ENCODE peak calls at places on chromosomes 6 and 20, in seven cellular contexts. W, K, B, R, H, Z and G are unnamed samples.

GRCh38 chr6:76418657-76419217 is 346.3 kb upstream of the IMPG1 start:
- DNase-seq in W (no peak), K (no peak), B (no peak), R (no peak), H (no peak), Z (no peak), G (no peak)

GRCh38 chr6:159761135-159761872 is 541 bp upstream of the ACAT2 start:
- DNase-seq in W (peak), K (peak), B (peak), R (peak), H (peak), Z (no peak), G (peak)

GRCh38 chr20:46073443-46073842 is 16.3 kb downstream of the NCOA5 start:
- DNase-seq in W (no peak), K (no peak), B (peak), R (no peak), H (no peak), Z (no peak), G (no peak)

GRCh38 chr6:147382945-147383554 is 125.4 kb upstream of the SAMD5 start:
- DNase-seq in W (no peak), K (peak), B (peak), R (no peak), H (no peak), Z (no peak), G (peak)

GRCh38 chr6:111888928-111889696 is 15.9 kb upstream of the FYN start:
- DNase-seq in W (peak), K (no peak), B (no peak), R (peak), H (no peak), Z (peak), G (peak)

GRCh38 chr6:5761370-5761769 is 245.4 kb downstream of the NRN1 start:
- DNase-seq in W (no peak), K (no peak), B (no peak), R (no peak), H (no peak), Z (no peak), G (no peak)

GRCh38 chr20:33127422-33128097 is 40.4 kb upstream of the BPIFA2 start:
- DNase-seq in W (no peak), K (no peak), B (peak), R (no peak), H (no peak), Z (no peak), G (no peak)

GRCh38 chr20:34637245-34638185 is 39.4 kb downstream of the PIGU start:
- DNase-seq in W (no peak), K (no peak), B (peak), R (peak), H (no peak), Z (no peak), G (no peak)

GRCh38 chr6:147642458-147642857 is 134.0 kb downstream of the SAMD5 start:
- DNase-seq in W (no peak), K (no peak), B (no peak), R (no peak), H (no peak), Z (no peak), G (peak)

GRCh38 chr6:170135461-170135820 is 155.4 kb downstream of the DLL1 start:
- DNase-seq in W (no peak), K (no peak), B (no peak), R (no peak), H (peak), Z (no peak), G (no peak)

GRCh38 chr20:8601542-8601912 is 467.4 kb upstream of the PLCB4 start:
- DNase-seq in W (no peak), K (no peak), B (peak), R (no peak), H (no peak), Z (no peak), G (peak)

GRCh38 chr6:23003671-23004598 is 434.6 kb downstream of the HDGFL1 start:
- DNase-seq in W (no peak), K (no peak), B (no peak), R (peak), H (no peak), Z (no peak), G (peak)

GRCh38 chr6:21026576-21027273 is 492.5 kb downstream of the CDKAL1 start:
- DNase-seq in W (no peak), K (no peak), B (peak), R (no peak), H (no peak), Z (no peak), G (no peak)

GRCh38 chr20:18632196-18632789 is 44.4 kb downstream of the DTD1 start:
- DNase-seq in W (peak), K (peak), B (peak), R (peak), H (peak), Z (peak), G (peak)

GRCh38 chr6:4170297-4170696 is 34.9 kb upstream of the ECI2 start:
- DNase-seq in W (no peak), K (no peak), B (no peak), R (no peak), H (no peak), Z (no peak), G (no peak)

GRCh38 chr6:28474441-28475219 is 31.3 kb upstream of the ZSCAN23 start:
- DNase-seq in W (no peak), K (no peak), B (peak), R (no peak), H (no peak), Z (no peak), G (peak)

GRCh38 chr6:151385177-151385576 is 6.2 kb downstream of the ZBTB2 start:
- DNase-seq in W (no peak), K (peak), B (no peak), R (no peak), H (no peak), Z (no peak), G (no peak)

GRCh38 chr6:10451828-10452509 is 37.1 kb upstream of the TFAP2A start:
- DNase-seq in W (no peak), K (no peak), B (peak), R (peak), H (no peak), Z (no peak), G (peak)

GRCh38 chr6:31822038-31822821 is 5.3 kb upstream of the HSPA1B start:
- DNase-seq in W (peak), K (peak), B (peak), R (peak), H (peak), Z (peak), G (peak)

GRCh38 chr6:50817638-50817950 is 1.1 kb upstream of the TFAP2B start:
- DNase-seq in W (no peak), K (no peak), B (no peak), R (no peak), H (no peak), Z (no peak), G (no peak)

GRCh38 chr6:50815436-50816114 is 3.1 kb upstream of the TFAP2B start:
- DNase-seq in W (no peak), K (peak), B (peak), R (no peak), H (no peak), Z (no peak), G (peak)

GRCh38 chr6:50816947-50817637 is 1.6 kb upstream of the TFAP2B start:
- DNase-seq in W (no peak), K (no peak), B (no peak), R (no peak), H (no peak), Z (no peak), G (no peak)

GRCh38 chr6:50818673-50819072 is at the start of gene TFAP2B:
- DNase-seq in W (no peak), K (no peak), B (no peak), R (no peak), H (no peak), Z (no peak), G (no peak)

GRCh38 chr6:50816115-50816675 is 2.5 kb upstream of the TFAP2B start:
- DNase-seq in W (peak), K (peak), B (peak), R (peak), H (peak), Z (peak), G (peak)
- H3K4me3 ChIP-seq in W (peak), K (peak), B (peak), R (peak), H (no peak), Z (peak), G (peak)

DNA sequence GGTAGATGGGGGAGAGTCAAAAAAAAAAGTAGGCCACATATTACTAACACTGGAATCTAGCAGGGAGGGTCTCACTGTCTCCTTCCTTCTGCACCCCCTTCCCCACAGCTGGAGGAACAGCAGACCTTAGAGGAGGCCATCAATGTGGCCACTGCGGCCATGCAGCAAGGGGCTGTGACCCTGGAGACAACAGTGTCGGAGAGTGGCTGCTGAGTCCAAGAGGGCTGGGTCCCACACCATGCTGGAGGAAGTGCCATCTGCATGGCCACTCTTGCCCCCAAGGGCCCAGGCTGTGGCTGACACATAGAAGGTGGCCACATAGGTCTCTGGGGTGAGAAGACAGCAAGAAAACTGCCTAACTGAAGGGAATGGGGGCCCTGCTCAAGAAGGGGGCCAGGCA is 2.6 kb upstream of the DEF6 start:
- DNase-seq in W (no peak), K (no peak), B (no peak), R (no peak), H (no peak), Z (no peak), G (no peak)
- H3K4me3 ChIP-seq in W (no peak), K (no peak), B (no peak), R (no peak), H (no peak), Z (no peak), G (no peak)

GRCh38 chr6:12007915-12008286 is 4.2 kb upstream of the HIVEP1 start:
- DNase-seq in W (no peak), K (peak), B (peak), R (no peak), H (no peak), Z (no peak), G (no peak)
- H3K4me3 ChIP-seq in W (peak), K (peak), B (peak), R (peak), H (no peak), Z (peak), G (peak)

DNA sequence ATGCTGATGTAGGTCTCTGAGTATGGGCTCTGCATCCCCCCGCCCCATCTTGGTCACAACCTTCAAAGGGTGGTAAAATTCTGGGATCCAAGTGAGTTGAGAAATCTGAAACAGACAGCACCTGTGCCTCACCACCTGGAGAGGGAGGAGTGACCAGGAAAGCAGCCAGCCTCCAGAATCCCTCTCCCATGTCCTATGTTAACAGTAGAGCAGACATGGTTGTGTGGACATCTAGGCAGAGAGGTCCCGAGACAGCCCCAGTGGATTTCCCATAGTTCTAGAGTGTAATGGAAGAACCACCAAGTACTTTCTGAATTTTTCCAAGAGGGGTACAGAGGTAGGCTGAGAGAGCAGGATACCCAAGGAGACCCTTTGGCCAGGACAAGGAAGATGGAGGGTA is 103.7 kb upstream of the ENPP5 start:
- DNase-seq in W (no peak), K (no peak), B (no peak), R (no peak), H (no peak), Z (no peak), G (no peak)
- H3K4me3 ChIP-seq in W (no peak), K (no peak), B (no peak), R (no peak), H (no peak), Z (no peak), G (no peak)

DNA sequence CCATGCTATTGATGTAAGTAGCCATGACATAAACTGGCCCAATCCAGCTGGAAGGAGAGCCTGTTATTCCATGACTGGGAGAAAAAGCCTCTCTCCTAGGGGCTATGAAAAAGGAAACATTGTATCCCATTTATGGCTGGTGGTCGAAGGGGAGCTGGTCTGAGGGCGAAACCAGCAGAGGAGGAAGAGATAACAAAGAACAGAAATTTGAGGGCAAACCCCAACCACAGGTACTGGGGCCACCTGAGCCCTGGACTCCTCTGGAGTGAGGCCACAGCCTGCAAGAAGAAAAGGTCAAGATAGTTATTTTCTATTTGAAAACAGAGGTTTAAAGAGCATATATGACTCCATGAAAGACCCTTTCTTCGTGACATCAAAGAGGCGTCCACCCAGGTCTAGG is 129.5 kb upstream of the CD93 start:
- DNase-seq in W (no peak), K (no peak), B (no peak), R (no peak), H (no peak), Z (no peak), G (no peak)
- H3K4me3 ChIP-seq in W (no peak), K (no peak), B (no peak), R (no peak), H (no peak), Z (no peak), G (no peak)

DNA sequence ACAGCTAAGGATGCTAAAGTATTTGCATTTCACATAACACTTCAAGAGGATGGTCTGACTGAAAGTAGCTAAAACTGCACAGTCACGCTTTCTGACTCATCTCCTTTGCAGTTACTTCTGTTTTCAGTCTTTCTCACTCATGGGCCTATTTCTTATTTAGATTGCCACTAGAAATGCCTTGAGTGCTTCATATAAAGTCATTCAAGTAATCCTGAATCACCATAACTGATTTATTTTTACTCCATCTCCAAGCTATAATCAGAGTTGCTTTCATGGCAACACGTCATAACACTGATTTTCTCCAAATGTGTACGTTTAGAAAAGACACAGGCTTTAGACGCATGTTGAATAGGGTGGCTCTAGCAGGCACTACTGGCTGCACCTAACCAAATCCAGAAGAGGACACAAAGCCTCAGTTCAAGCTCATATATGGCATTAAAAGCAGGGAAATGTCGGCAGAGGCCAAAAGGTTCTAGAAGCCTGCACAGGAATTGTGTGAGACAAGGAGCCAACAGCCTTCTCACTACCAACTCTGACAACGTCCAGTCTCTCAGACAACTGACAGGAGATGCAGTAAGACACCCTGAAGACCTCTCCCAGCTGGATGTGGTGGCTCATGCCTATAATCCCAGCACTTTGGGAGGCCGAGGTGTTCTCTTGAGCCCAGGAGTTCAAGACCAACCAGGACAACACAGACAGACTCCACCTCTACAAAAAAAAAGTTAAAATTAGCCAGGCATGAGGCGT is 64.1 kb upstream of the BEND6 start:
- DNase-seq in W (no peak), K (no peak), B (peak), R (no peak), H (no peak), Z (no peak), G (peak)
- H3K4me3 ChIP-seq in W (no peak), K (no peak), B (no peak), R (no peak), H (no peak), Z (no peak), G (no peak)

GRCh38 chr6:136775081-136775480 is 17.2 kb downstream of the MAP3K5 start:
- DNase-seq in W (no peak), K (no peak), B (no peak), R (no peak), H (no peak), Z (no peak), G (no peak)
- H3K4me3 ChIP-seq in W (no peak), K (no peak), B (no peak), R (no peak), H (no peak), Z (no peak), G (no peak)

DNA sequence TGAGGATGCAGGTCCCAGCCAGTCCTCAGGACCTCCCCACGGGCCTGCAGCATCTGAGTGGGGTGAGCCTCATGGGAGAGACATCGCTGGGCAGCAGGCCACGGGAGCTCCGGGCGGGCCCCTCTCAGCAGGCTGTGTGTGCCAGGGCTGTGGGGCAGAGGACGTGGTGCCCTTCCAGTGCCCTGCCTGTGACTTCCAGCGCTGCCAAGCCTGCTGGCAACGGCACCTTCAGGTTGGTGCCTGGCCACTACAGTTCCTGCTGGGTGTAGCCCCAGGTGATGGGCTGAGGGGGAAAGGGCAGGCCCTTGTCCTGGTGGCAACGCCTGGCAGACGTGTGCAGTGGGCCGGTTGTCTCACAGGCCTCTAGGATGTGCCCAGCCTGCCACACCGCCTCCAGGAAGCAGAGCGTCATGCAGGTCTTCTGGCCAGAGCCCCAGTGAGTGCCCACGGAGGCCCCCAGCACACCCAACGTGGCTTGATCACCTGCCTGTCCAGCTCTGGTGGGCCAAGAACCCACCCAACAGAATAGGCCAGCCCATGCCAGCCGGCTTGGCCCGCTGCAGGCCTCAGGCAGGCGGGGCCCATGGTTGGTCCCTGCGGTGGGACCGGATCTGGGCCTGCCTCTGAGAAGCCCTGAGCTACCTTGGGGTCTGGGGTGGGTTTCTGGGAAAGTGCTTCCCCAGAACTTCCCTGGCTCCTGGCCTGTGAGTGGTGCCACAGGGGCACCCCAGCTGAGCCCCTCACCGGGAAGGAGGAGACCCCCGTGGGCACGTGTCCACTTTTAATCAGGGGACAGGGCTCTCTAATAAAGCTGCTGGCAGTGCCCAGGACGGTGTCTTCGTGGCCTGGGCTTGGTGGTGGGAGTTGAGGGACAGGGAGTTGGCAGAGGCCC is 787 bp upstream of the TNFRSF6B start:
- DNase-seq in W (peak), K (no peak), B (no peak), R (peak), H (no peak), Z (peak), G (no peak)
- H3K4me3 ChIP-seq in W (no peak), K (no peak), B (no peak), R (no peak), H (no peak), Z (no peak), G (no peak)

GRCh38 chr20:36886859-36887778 is 11.2 kb downstream of the TLDC2 start:
- DNase-seq in W (peak), K (peak), B (peak), R (peak), H (peak), Z (peak), G (peak)

GRCh38 chr20:36888880-36889516 is 13.1 kb downstream of the TLDC2 start:
- DNase-seq in W (no peak), K (no peak), B (no peak), R (no peak), H (no peak), Z (no peak), G (no peak)

GRCh38 chr20:36890586-36890985 is 14.6 kb downstream of the TLDC2 start:
- DNase-seq in W (no peak), K (no peak), B (no peak), R (no peak), H (no peak), Z (no peak), G (no peak)

GRCh38 chr20:36885355-36885754 is 9.4 kb downstream of the TLDC2 start:
- DNase-seq in W (no peak), K (peak), B (no peak), R (no peak), H (no peak), Z (no peak), G (no peak)

DNA sequence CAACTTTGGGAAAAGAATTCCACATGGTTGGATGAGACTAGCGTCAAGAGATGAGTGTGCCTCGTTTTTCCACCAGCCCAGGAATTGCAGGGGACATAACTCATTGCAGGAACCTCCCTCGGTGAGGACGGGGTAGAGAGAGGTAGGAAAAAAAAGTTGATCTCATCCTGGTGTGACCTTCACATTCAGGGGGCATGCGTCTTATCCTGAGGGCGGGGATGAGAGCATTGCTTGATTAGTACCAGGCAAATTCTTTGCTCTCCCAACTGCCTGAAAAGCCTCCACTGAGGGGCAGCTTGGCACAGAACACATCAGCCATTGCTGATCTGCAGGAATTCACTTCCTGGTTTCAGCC is 11.8 kb downstream of the TLDC2 start:
- DNase-seq in W (no peak), K (no peak), B (no peak), R (no peak), H (no peak), Z (no peak), G (no peak)
- H3K4me3 ChIP-seq in W (no peak), K (no peak), B (no peak), R (no peak), H (no peak), Z (no peak), G (no peak)